ENCODE peak calls at places on chromosomes 6 and 20, in five cellular contexts. A is mucosa of descending colon, X is A549, B is aorta, C is HEK293T. R is an unnamed sample.

GRCh38 chr6:43359381-43359780 is 10.1 kb downstream of the ZNF318 start:
- DNase-seq in C (no peak), X (no peak), B (no peak), A (no peak), R (no peak)

GRCh38 chr6:117229870-117230269 is 35.5 kb upstream of the VGLL2 start:
- DNase-seq in X (no peak), A (no peak), B (no peak), C (no peak), R (no peak)

GRCh38 chr6:47264775-47265184 is 44.9 kb downstream of the TNFRSF21 start:
- DNase-seq in C (no peak), A (no peak), B (no peak), X (no peak), R (no peak)

GRCh38 chr20:53735536-53736050 is 142.0 kb upstream of the ZNF217 start:
- DNase-seq in C (no peak), X (peak; percentile 60), B (no peak), A (no peak), R (peak; percentile 93)

GRCh38 chr6:54877713-54878317 is 31.2 kb downstream of the FAM83B start:
- DNase-seq in B (no peak), A (no peak), X (no peak), C (no peak), R (no peak)

GRCh38 chr6:113122060-113122459 is 735.1 kb upstream of the MARCKS start:
- DNase-seq in C (peak; percentile 17), A (no peak), X (peak; percentile 46), B (no peak), R (peak; percentile 97)

GRCh38 chr20:57605045-57605444 is 15.2 kb downstream of the ZBP1 start:
- DNase-seq in B (no peak), X (no peak), A (peak; percentile 60), C (no peak), R (no peak)

GRCh38 chr6:75478929-75479328 is 14.7 kb downstream of the FILIP1 start:
- DNase-seq in C (no peak), B (no peak), X (no peak), A (no peak), R (no peak)

GRCh38 chr6:56046576-56046975 is 171.2 kb upstream of the BMP5 start:
- DNase-seq in B (peak; percentile 87), A (peak; percentile 8), X (no peak), C (no peak), R (peak; percentile 67)

R was measured in RCC 7860.